ENCODE peak calls at places on chromosomes 13 and 19, in six cellular contexts. One of them, this sample, is unnamed.

GRCh38 chr13:99415014-99415650 is 86.1 kb upstream of the TM9SF2 start:
- DNase-seq in SIG-M5: no peak
- DNase-seq in DMS79 treated with DMSO at 0.1 percent for 48 hours: no peak
- DNase-seq in ecto neural progenitor cell: no peak
- DNase-seq in pancreas: no peak
- DNase-seq in NCI-H2029: no peak
- DNase-seq in this sample: no peak

GRCh38 chr19:18460900-18461299 is 23.0 kb upstream of the ISYNA1 start:
- DNase-seq in SIG-M5: no peak
- DNase-seq in DMS79 treated with DMSO at 0.1 percent for 48 hours: no peak
- DNase-seq in ecto neural progenitor cell: no peak
- DNase-seq in pancreas: peak
- DNase-seq in NCI-H2029: no peak
- DNase-seq in this sample: no peak

GRCh38 chr13:30791354-30791921 is 56.1 kb downstream of the ALOX5AP start:
- DNase-seq in SIG-M5: no peak
- DNase-seq in DMS79 treated with DMSO at 0.1 percent for 48 hours: no peak
- DNase-seq in ecto neural progenitor cell: no peak
- DNase-seq in pancreas: peak
- DNase-seq in NCI-H2029: no peak
- DNase-seq in this sample: no peak

GRCh38 chr19:3132971-3133792 is 2.7 kb upstream of the GNA15 start:
- DNase-seq in SIG-M5: peak
- DNase-seq in DMS79 treated with DMSO at 0.1 percent for 48 hours: peak
- DNase-seq in ecto neural progenitor cell: no peak
- DNase-seq in pancreas: no peak
- DNase-seq in NCI-H2029: no peak
- DNase-seq in this sample: peak

GRCh38 chr19:35592226-35592625 is 6.3 kb downstream of the PMIS2 start:
- DNase-seq in SIG-M5: no peak
- DNase-seq in DMS79 treated with DMSO at 0.1 percent for 48 hours: no peak
- DNase-seq in ecto neural progenitor cell: no peak
- DNase-seq in pancreas: no peak
- DNase-seq in NCI-H2029: peak
- DNase-seq in this sample: no peak

GRCh38 chr13:50873481-50873880 is 30.0 kb upstream of the DLEU7 start:
- DNase-seq in SIG-M5: no peak
- DNase-seq in DMS79 treated with DMSO at 0.1 percent for 48 hours: no peak
- DNase-seq in ecto neural progenitor cell: no peak
- DNase-seq in pancreas: no peak
- DNase-seq in NCI-H2029: no peak
- DNase-seq in this sample: no peak

GRCh38 chr13:97627566-97627965 is 193.6 kb downstream of the RAP2A start:
- DNase-seq in SIG-M5: no peak
- DNase-seq in DMS79 treated with DMSO at 0.1 percent for 48 hours: peak
- DNase-seq in ecto neural progenitor cell: no peak
- DNase-seq in pancreas: no peak
- DNase-seq in NCI-H2029: no peak
- DNase-seq in this sample: no peak

GRCh38 chr13:41513600-41513999 is 56.2 kb downstream of the RGCC start:
- DNase-seq in SIG-M5: no peak
- DNase-seq in DMS79 treated with DMSO at 0.1 percent for 48 hours: no peak
- DNase-seq in ecto neural progenitor cell: no peak
- DNase-seq in pancreas: no peak
- DNase-seq in NCI-H2029: no peak
- DNase-seq in this sample: no peak

GRCh38 chr13:49538404-49538803 is 42.7 kb downstream of the PHF11 start:
- DNase-seq in SIG-M5: no peak
- DNase-seq in DMS79 treated with DMSO at 0.1 percent for 48 hours: no peak
- DNase-seq in ecto neural progenitor cell: no peak
- DNase-seq in pancreas: no peak
- DNase-seq in NCI-H2029: no peak
- DNase-seq in this sample: no peak

GRCh38 chr13:108223850-108224503 is 5.8 kb downstream of the ABHD13 start:
- DNase-seq in SIG-M5: no peak
- DNase-seq in DMS79 treated with DMSO at 0.1 percent for 48 hours: no peak
- DNase-seq in ecto neural progenitor cell: no peak
- DNase-seq in pancreas: no peak
- DNase-seq in NCI-H2029: no peak
- DNase-seq in this sample: no peak